ENCODE peak calls at places on chromosomes 6 and 20, in four cellular contexts. One of them, this sample, is unnamed.

GRCh38 chr6:30709101-30709868 is 7.8 kb downstream of the MDC1 start:
- DNase-seq in stimulated activated CD4-positive, alpha-beta T cell treated with anti-CD3 and anti-CD28 coated beads, Interleukin-15, amount 100 ng/mL, for 1 hour: no peak
- DNase-seq in activated T-helper 2 cell treated with anti-CD3 and anti-CD28 coated beads, Interferon-gamma antibody, Interleukin-2, Interleukin-4, amounts not matched to agents 10 μg/mL and 5 μg/mL and 100 μg/mL, durations not matched to agents 14 hours and 24 hours and 36 hours: no peak
- DNase-seq in NB4: no peak
- DNase-seq in this sample: peak

GRCh38 chr20:40641212-40641611 is 47.8 kb downstream of the MAFB start:
- DNase-seq in NB4: no peak
- DNase-seq in stimulated activated CD4-positive, alpha-beta T cell treated with anti-CD3 and anti-CD28 coated beads, Interleukin-15, amount 100 ng/mL, for 1 hour: no peak
- DNase-seq in activated T-helper 2 cell treated with anti-CD3 and anti-CD28 coated beads, Interferon-gamma antibody, Interleukin-2, Interleukin-4, amounts not matched to agents 10 μg/mL and 5 μg/mL and 100 μg/mL, durations not matched to agents 14 hours and 24 hours and 36 hours: no peak
- DNase-seq in this sample: no peak

GRCh38 chr6:21312118-21312517 is 281.4 kb upstream of the SOX4 start:
- DNase-seq in NB4: no peak
- DNase-seq in activated T-helper 2 cell treated with anti-CD3 and anti-CD28 coated beads, Interferon-gamma antibody, Interleukin-2, Interleukin-4, amounts not matched to agents 10 μg/mL and 5 μg/mL and 100 μg/mL, durations not matched to agents 14 hours and 24 hours and 36 hours: no peak
- DNase-seq in stimulated activated CD4-positive, alpha-beta T cell treated with anti-CD3 and anti-CD28 coated beads, Interleukin-15, amount 100 ng/mL, for 1 hour: no peak
- DNase-seq in this sample: no peak

GRCh38 chr20:11159728-11160127 is 485.9 kb upstream of the JAG1 start:
- DNase-seq in NB4: no peak
- DNase-seq in activated T-helper 2 cell treated with anti-CD3 and anti-CD28 coated beads, Interferon-gamma antibody, Interleukin-2, Interleukin-4, amounts not matched to agents 10 μg/mL and 5 μg/mL and 100 μg/mL, durations not matched to agents 14 hours and 24 hours and 36 hours: no peak
- DNase-seq in stimulated activated CD4-positive, alpha-beta T cell treated with anti-CD3 and anti-CD28 coated beads, Interleukin-15, amount 100 ng/mL, for 1 hour: no peak
- DNase-seq in this sample: peak

GRCh38 chr20:55456316-55456940 is 548.9 kb downstream of the CBLN4 start:
- DNase-seq in activated T-helper 2 cell treated with anti-CD3 and anti-CD28 coated beads, Interferon-gamma antibody, Interleukin-2, Interleukin-4, amounts not matched to agents 10 μg/mL and 5 μg/mL and 100 μg/mL, durations not matched to agents 14 hours and 24 hours and 36 hours: no peak
- DNase-seq in NB4: no peak
- DNase-seq in stimulated activated CD4-positive, alpha-beta T cell treated with anti-CD3 and anti-CD28 coated beads, Interleukin-15, amount 100 ng/mL, for 1 hour: no peak
- DNase-seq in this sample: peak

GRCh38 chr6:12064125-12064524 is 52.0 kb downstream of the HIVEP1 start:
- DNase-seq in NB4: no peak
- DNase-seq in stimulated activated CD4-positive, alpha-beta T cell treated with anti-CD3 and anti-CD28 coated beads, Interleukin-15, amount 100 ng/mL, for 1 hour: no peak
- DNase-seq in activated T-helper 2 cell treated with anti-CD3 and anti-CD28 coated beads, Interferon-gamma antibody, Interleukin-2, Interleukin-4, amounts not matched to agents 10 μg/mL and 5 μg/mL and 100 μg/mL, durations not matched to agents 14 hours and 24 hours and 36 hours: no peak
- DNase-seq in this sample: no peak

GRCh38 chr6:44268095-44268628 is 2.1 kb upstream of the TMEM151B start:
- DNase-seq in activated T-helper 2 cell treated with anti-CD3 and anti-CD28 coated beads, Interferon-gamma antibody, Interleukin-2, Interleukin-4, amounts not matched to agents 10 μg/mL and 5 μg/mL and 100 μg/mL, durations not matched to agents 14 hours and 24 hours and 36 hours: peak
- DNase-seq in NB4: peak
- DNase-seq in stimulated activated CD4-positive, alpha-beta T cell treated with anti-CD3 and anti-CD28 coated beads, Interleukin-15, amount 100 ng/mL, for 1 hour: no peak
- DNase-seq in this sample: peak

GRCh38 chr6:164947174-164947573 is 362.2 kb downstream of the C6orf118 start:
- DNase-seq in stimulated activated CD4-positive, alpha-beta T cell treated with anti-CD3 and anti-CD28 coated beads, Interleukin-15, amount 100 ng/mL, for 1 hour: no peak
- DNase-seq in NB4: no peak
- DNase-seq in activated T-helper 2 cell treated with anti-CD3 and anti-CD28 coated beads, Interferon-gamma antibody, Interleukin-2, Interleukin-4, amounts not matched to agents 10 μg/mL and 5 μg/mL and 100 μg/mL, durations not matched to agents 14 hours and 24 hours and 36 hours: no peak
- DNase-seq in this sample: no peak

GRCh38 chr6:69580696-69581095 is 216.1 kb downstream of the LMBRD1 start:
- DNase-seq in stimulated activated CD4-positive, alpha-beta T cell treated with anti-CD3 and anti-CD28 coated beads, Interleukin-15, amount 100 ng/mL, for 1 hour: no peak
- DNase-seq in activated T-helper 2 cell treated with anti-CD3 and anti-CD28 coated beads, Interferon-gamma antibody, Interleukin-2, Interleukin-4, amounts not matched to agents 10 μg/mL and 5 μg/mL and 100 μg/mL, durations not matched to agents 14 hours and 24 hours and 36 hours: no peak
- DNase-seq in NB4: no peak
- DNase-seq in this sample: no peak

GRCh38 chr6:1418471-1419191 is 29.3 kb downstream of the FOXF2 start:
- DNase-seq in stimulated activated CD4-positive, alpha-beta T cell treated with anti-CD3 and anti-CD28 coated beads, Interleukin-15, amount 100 ng/mL, for 1 hour: no peak
- DNase-seq in activated T-helper 2 cell treated with anti-CD3 and anti-CD28 coated beads, Interferon-gamma antibody, Interleukin-2, Interleukin-4, amounts not matched to agents 10 μg/mL and 5 μg/mL and 100 μg/mL, durations not matched to agents 14 hours and 24 hours and 36 hours: no peak
- DNase-seq in NB4: peak
- DNase-seq in this sample: no peak

GRCh38 chr6:158879180-158879579 is 60.0 kb upstream of the EZR start:
- DNase-seq in NB4: no peak
- DNase-seq in stimulated activated CD4-positive, alpha-beta T cell treated with anti-CD3 and anti-CD28 coated beads, Interleukin-15, amount 100 ng/mL, for 1 hour: no peak
- DNase-seq in activated T-helper 2 cell treated with anti-CD3 and anti-CD28 coated beads, Interferon-gamma antibody, Interleukin-2, Interleukin-4, amounts not matched to agents 10 μg/mL and 5 μg/mL and 100 μg/mL, durations not matched to agents 14 hours and 24 hours and 36 hours: peak
- DNase-seq in this sample: no peak

GRCh38 chr6:45952546-45952945 is 63.1 kb downstream of the CLIC5 start:
- DNase-seq in NB4: no peak
- DNase-seq in activated T-helper 2 cell treated with anti-CD3 and anti-CD28 coated beads, Interferon-gamma antibody, Interleukin-2, Interleukin-4, amounts not matched to agents 10 μg/mL and 5 μg/mL and 100 μg/mL, durations not matched to agents 14 hours and 24 hours and 36 hours: no peak
- DNase-seq in stimulated activated CD4-positive, alpha-beta T cell treated with anti-CD3 and anti-CD28 coated beads, Interleukin-15, amount 100 ng/mL, for 1 hour: no peak
- DNase-seq in this sample: no peak

GRCh38 chr6:63792846-63793245 is 157.2 kb downstream of the PHF3 start:
- DNase-seq in stimulated activated CD4-positive, alpha-beta T cell treated with anti-CD3 and anti-CD28 coated beads, Interleukin-15, amount 100 ng/mL, for 1 hour: no peak
- DNase-seq in activated T-helper 2 cell treated with anti-CD3 and anti-CD28 coated beads, Interferon-gamma antibody, Interleukin-2, Interleukin-4, amounts not matched to agents 10 μg/mL and 5 μg/mL and 100 μg/mL, durations not matched to agents 14 hours and 24 hours and 36 hours: no peak
- DNase-seq in NB4: no peak
- DNase-seq in this sample: peak

GRCh38 chr6:139520321-139520768 is 145.9 kb upstream of the CITED2 start:
- DNase-seq in NB4: peak
- DNase-seq in activated T-helper 2 cell treated with anti-CD3 and anti-CD28 coated beads, Interferon-gamma antibody, Interleukin-2, Interleukin-4, amounts not matched to agents 10 μg/mL and 5 μg/mL and 100 μg/mL, durations not matched to agents 14 hours and 24 hours and 36 hours: no peak
- DNase-seq in stimulated activated CD4-positive, alpha-beta T cell treated with anti-CD3 and anti-CD28 coated beads, Interleukin-15, amount 100 ng/mL, for 1 hour: no peak
- DNase-seq in this sample: no peak

GRCh38 chr6:24761193-24761835 is 13.4 kb upstream of the GMNN start:
- DNase-seq in stimulated activated CD4-positive, alpha-beta T cell treated with anti-CD3 and anti-CD28 coated beads, Interleukin-15, amount 100 ng/mL, for 1 hour: no peak
- DNase-seq in activated T-helper 2 cell treated with anti-CD3 and anti-CD28 coated beads, Interferon-gamma antibody, Interleukin-2, Interleukin-4, amounts not matched to agents 10 μg/mL and 5 μg/mL and 100 μg/mL, durations not matched to agents 14 hours and 24 hours and 36 hours: no peak
- DNase-seq in NB4: peak
- DNase-seq in this sample: no peak

GRCh38 chr20:63942250-63943006 is 13.8 kb downstream of the UCKL1 start:
- DNase-seq in NB4: peak
- DNase-seq in activated T-helper 2 cell treated with anti-CD3 and anti-CD28 coated beads, Interferon-gamma antibody, Interleukin-2, Interleukin-4, amounts not matched to agents 10 μg/mL and 5 μg/mL and 100 μg/mL, durations not matched to agents 14 hours and 24 hours and 36 hours: peak
- DNase-seq in stimulated activated CD4-positive, alpha-beta T cell treated with anti-CD3 and anti-CD28 coated beads, Interleukin-15, amount 100 ng/mL, for 1 hour: no peak
- DNase-seq in this sample: no peak

GRCh38 chr20:6007529-6008103 is 46.2 kb downstream of the LRRN4 start:
- DNase-seq in activated T-helper 2 cell treated with anti-CD3 and anti-CD28 coated beads, Interferon-gamma antibody, Interleukin-2, Interleukin-4, amounts not matched to agents 10 μg/mL and 5 μg/mL and 100 μg/mL, durations not matched to agents 14 hours and 24 hours and 36 hours: no peak
- DNase-seq in NB4: peak
- DNase-seq in stimulated activated CD4-positive, alpha-beta T cell treated with anti-CD3 and anti-CD28 coated beads, Interleukin-15, amount 100 ng/mL, for 1 hour: no peak
- DNase-seq in this sample: peak

GRCh38 chr20:16069416-16070010 is 503.7 kb downstream of the KIF16B start:
- DNase-seq in activated T-helper 2 cell treated with anti-CD3 and anti-CD28 coated beads, Interferon-gamma antibody, Interleukin-2, Interleukin-4, amounts not matched to agents 10 μg/mL and 5 μg/mL and 100 μg/mL, durations not matched to agents 14 hours and 24 hours and 36 hours: no peak
- DNase-seq in stimulated activated CD4-positive, alpha-beta T cell treated with anti-CD3 and anti-CD28 coated beads, Interleukin-15, amount 100 ng/mL, for 1 hour: no peak
- DNase-seq in NB4: peak
- DNase-seq in this sample: peak

GRCh38 chr6:26296857-26297648 is 67.9 kb upstream of the BTN3A2 start:
- DNase-seq in NB4: no peak
- DNase-seq in stimulated activated CD4-positive, alpha-beta T cell treated with anti-CD3 and anti-CD28 coated beads, Interleukin-15, amount 100 ng/mL, for 1 hour: no peak
- DNase-seq in activated T-helper 2 cell treated with anti-CD3 and anti-CD28 coated beads, Interferon-gamma antibody, Interleukin-2, Interleukin-4, amounts not matched to agents 10 μg/mL and 5 μg/mL and 100 μg/mL, durations not matched to agents 14 hours and 24 hours and 36 hours: no peak
- DNase-seq in this sample: peak

This sample was measured in renal cortical epithelial cell.